ENCODE peak calls at places on chromosomes 7 and 10, in ten cellular contexts. J is AG04450, V is MM.1S, O is colonic mucosa, L is astrocyte of the spinal cord, N is foreskin keratinocyte, D is HL-60, F is hepatocyte, H is body of pancreas, U is fibroblast of mammary gland. Y is an unnamed sample.

GRCh38 chr7:46291064-46291463 is 370.0 kb upstream of the IGFBP3 start:
- DNase-seq in J (no peak), V (no peak), O (no peak), L (peak), N (peak), D (no peak), F (peak), H (no peak), U (peak), Y (no peak)

GRCh38 chr10:101354584-101355070 is 662 bp downstream of the BTRC start:
- DNase-seq in J (no peak), V (no peak), O (no peak), L (no peak), N (no peak), D (no peak), F (no peak), H (no peak), U (no peak), Y (no peak)

GRCh38 chr7:154842608-154843007 is 160.3 kb downstream of the PAXIP1 start:
- DNase-seq in J (no peak), V (no peak), O (no peak), L (no peak), N (no peak), D (no peak), F (no peak), H (no peak), U (no peak), Y (no peak)

GRCh38 chr10:118508863-118509262 is 86.6 kb downstream of the PRLHR start:
- DNase-seq in J (no peak), V (no peak), O (no peak), L (no peak), N (no peak), D (no peak), F (no peak), H (no peak), U (no peak), Y (no peak)

GRCh38 chr7:22671177-22671879 is 55.7 kb upstream of the IL6 start:
- DNase-seq in J (peak), V (no peak), O (no peak), L (peak), N (no peak), D (no peak), F (no peak), H (no peak), U (peak), Y (no peak)

GRCh38 chr10:82934429-82934828 is 1059.4 kb downstream of the NRG3 start:
- DNase-seq in J (no peak), V (no peak), O (no peak), L (no peak), N (no peak), D (no peak), F (peak), H (no peak), U (no peak), Y (no peak)

GRCh38 chr10:18659784-18660561 is 742 bp downstream of the ARL5B start:
- DNase-seq in J (no peak), V (peak), O (peak), L (peak), N (peak), D (peak), F (peak), H (peak), U (peak), Y (no peak)

GRCh38 chr7:142626420-142627035 is 122.7 kb upstream of the PRSS1 start:
- DNase-seq in J (no peak), V (peak), O (peak), L (no peak), N (no peak), D (peak), F (peak), H (peak), U (peak), Y (no peak)

GRCh38 chr10:35369049-35369760 is 32.9 kb downstream of the CCNY start:
- DNase-seq in J (peak), V (no peak), O (no peak), L (no peak), N (no peak), D (peak), F (no peak), H (no peak), U (no peak), Y (no peak)

DNA sequence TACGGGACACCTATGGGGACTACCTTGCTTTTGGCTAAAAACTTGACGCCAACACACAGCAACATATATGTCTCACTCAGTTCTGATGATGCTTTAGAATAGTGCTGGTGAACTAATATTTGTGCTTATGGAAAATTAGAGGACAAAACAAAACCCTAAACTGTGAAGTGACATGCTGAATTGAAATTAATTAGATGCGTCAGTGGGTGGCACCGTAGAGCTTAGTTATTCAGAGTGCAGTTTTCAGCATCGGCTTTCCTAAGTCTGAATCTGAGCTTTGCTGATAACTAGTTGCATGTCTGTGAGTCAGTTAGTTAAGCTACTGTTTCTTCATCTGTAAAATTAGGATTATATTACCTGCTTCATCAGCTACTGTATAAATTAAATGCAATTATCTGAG is 245.0 kb upstream of the SORCS1 start:
- DNase-seq in J (no peak), V (peak), O (no peak), L (peak), N (peak), D (peak), F (peak), H (no peak), U (peak), Y (peak)
- TF ChIP-seq CTCF in J (no peak), V (peak), O (no peak), L (no peak), N (peak), D (peak), F (peak), H (peak), U (no peak), Y (peak)

GRCh38 chr7:83934118-83934734 is 260.4 kb downstream of the SEMA3A start:
- DNase-seq in J (no peak), V (peak), O (no peak), L (peak), N (no peak), D (no peak), F (no peak), H (no peak), U (peak), Y (no peak)
- TF ChIP-seq CTCF in J (peak), V (peak), O (no peak), L (peak), N (peak), D (no peak), F (peak), H (no peak), U (peak), Y (peak)

DNA sequence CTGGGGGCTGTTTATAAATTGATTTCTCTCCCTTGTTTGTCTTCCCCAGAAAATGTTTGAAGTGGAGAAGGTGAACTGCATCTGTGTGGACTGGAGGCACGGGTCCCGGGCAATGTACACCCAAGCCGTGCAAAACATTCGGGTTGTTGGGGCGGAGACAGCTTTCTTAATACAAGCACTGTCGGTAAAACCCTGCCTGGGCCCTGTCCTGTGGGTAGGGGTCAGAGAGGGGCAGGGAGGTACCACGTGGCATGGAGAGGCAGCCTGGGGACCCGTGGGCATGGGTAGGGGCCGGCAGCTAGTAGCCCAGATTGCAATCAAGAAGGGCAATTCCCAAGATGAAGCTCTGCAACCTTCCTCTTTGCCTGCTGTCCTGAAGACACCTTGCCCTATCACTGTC is 6.1 kb downstream of the PNLIPRP2 start:
- DNase-seq in J (no peak), V (no peak), O (no peak), L (no peak), N (no peak), D (no peak), F (no peak), H (no peak), U (no peak), Y (no peak)
- TF ChIP-seq CTCF in J (no peak), V (no peak), O (no peak), L (no peak), N (no peak), D (no peak), F (no peak), H (no peak), U (no peak), Y (no peak)

GRCh38 chr7:34181271-34181958 is 276.1 kb downstream of the BMPER start:
- DNase-seq in J (no peak), V (no peak), O (no peak), L (no peak), N (no peak), D (no peak), F (no peak), H (no peak), U (no peak), Y (no peak)

GRCh38 chr7:34190299-34190698 is 285.0 kb downstream of the BMPER start:
- DNase-seq in J (no peak), V (no peak), O (no peak), L (no peak), N (no peak), D (no peak), F (no peak), H (no peak), U (no peak), Y (no peak)

GRCh38 chr7:34187908-34188307 is 282.6 kb downstream of the BMPER start:
- DNase-seq in J (no peak), V (no peak), O (no peak), L (no peak), N (peak), D (no peak), F (no peak), H (no peak), U (peak), Y (no peak)

DNA sequence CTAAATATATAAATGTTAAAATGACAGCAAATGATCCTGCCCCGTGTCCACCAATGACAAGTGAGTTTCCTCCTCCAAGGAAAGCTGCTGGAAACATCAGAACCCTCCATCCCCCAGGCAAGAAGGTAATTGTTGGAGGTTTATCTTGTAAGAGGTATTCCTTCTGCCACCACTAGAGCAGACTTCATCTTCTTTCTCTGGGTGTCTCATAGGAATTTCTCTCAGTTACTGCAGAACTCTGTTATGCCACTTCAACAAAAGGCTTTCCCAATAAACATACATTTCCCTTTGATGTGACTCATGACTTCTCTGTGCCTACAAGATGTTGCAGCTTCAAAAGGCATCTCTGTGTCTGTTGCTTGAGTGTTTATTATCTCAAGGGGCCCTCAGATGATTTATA is 279.1 kb downstream of the BMPER start:
- DNase-seq in J (no peak), V (no peak), O (no peak), L (no peak), N (no peak), D (no peak), F (no peak), H (no peak), U (peak), Y (no peak)
- TF ChIP-seq CTCF in J (peak), V (no peak), O (no peak), L (no peak), N (peak), D (no peak), F (no peak), H (no peak), U (peak), Y (no peak)

GRCh38 chr10:61729596-61729995 is 66.9 kb downstream of the CABCOCO1 start:
- DNase-seq in J (no peak), V (no peak), O (no peak), L (no peak), N (no peak), D (no peak), F (no peak), H (no peak), U (no peak), Y (no peak)
- TF ChIP-seq CTCF in J (no peak), V (no peak), O (no peak), L (no peak), N (no peak), D (no peak), F (no peak), H (no peak), U (no peak), Y (no peak)

Y was measured in epithelial cell of proximal tubule.